ENCODE peak calls at places on chromosomes 11 and 22, in seven cellular contexts. One of them, this sample, is unnamed.
A peak's percentile ranks its signal among the peaks of the same experiment; 100 is the strongest.

GRCh38 chr22:21921729-21922128 is 30.9 kb downstream of the PPM1F start:
- DNase-seq in AG04450: no peak
- DNase-seq in pancreas: peak; percentile 76
- DNase-seq in stomach: no peak
- DNase-seq in A549: no peak
- DNase-seq in ovary: peak; percentile 41
- DNase-seq in left ventricle myocardium inferior: no peak
- DNase-seq in this sample: no peak

GRCh38 chr22:38569181-38569971 is 607 bp downstream of the DMC1 start:
- DNase-seq in ovary: peak; percentile 34
- DNase-seq in left ventricle myocardium inferior: peak; percentile 16
- DNase-seq in pancreas: peak; percentile 56
- DNase-seq in A549: no peak
- DNase-seq in stomach: no peak
- DNase-seq in AG04450: no peak
- DNase-seq in this sample: peak; percentile 60

GRCh38 chr22:19271856-19272535 is 19.5 kb downstream of the CLTCL1 start:
- DNase-seq in ovary: no peak
- DNase-seq in AG04450: peak; percentile 15
- DNase-seq in left ventricle myocardium inferior: no peak
- DNase-seq in stomach: no peak
- DNase-seq in pancreas: no peak
- DNase-seq in A549: peak; percentile 90
- DNase-seq in this sample: no peak

GRCh38 chr22:50058338-50059184 is 463 bp upstream of the TTLL8 start:
- DNase-seq in ovary: no peak
- DNase-seq in AG04450: no peak
- DNase-seq in left ventricle myocardium inferior: no peak
- DNase-seq in stomach: no peak
- DNase-seq in pancreas: no peak
- DNase-seq in A549: no peak
- DNase-seq in this sample: no peak

GRCh38 chr11:78759067-78759466 is 184.4 kb upstream of the NARS2 start:
- DNase-seq in stomach: no peak
- DNase-seq in AG04450: no peak
- DNase-seq in pancreas: no peak
- DNase-seq in ovary: no peak
- DNase-seq in left ventricle myocardium inferior: no peak
- DNase-seq in A549: no peak
- DNase-seq in this sample: no peak

GRCh38 chr11:2779981-2780849 is 80.4 kb upstream of the KCNQ1OT1 start:
- DNase-seq in ovary: peak; percentile 77
- DNase-seq in A549: no peak
- DNase-seq in pancreas: peak; percentile 63
- DNase-seq in left ventricle myocardium inferior: peak; percentile 21
- DNase-seq in AG04450: no peak
- DNase-seq in stomach: peak; percentile 85
- DNase-seq in this sample: peak; percentile 70

GRCh38 chr11:40338739-40339138 is 1120.7 kb downstream of the LRRC4C start:
- DNase-seq in A549: peak; percentile 8
- DNase-seq in AG04450: peak; percentile 11
- DNase-seq in pancreas: no peak
- DNase-seq in stomach: no peak
- DNase-seq in left ventricle myocardium inferior: no peak
- DNase-seq in ovary: no peak
- DNase-seq in this sample: no peak

GRCh38 chr22:25407859-25408229 is 156.6 kb upstream of the GRK3 start:
- DNase-seq in ovary: no peak
- DNase-seq in pancreas: no peak
- DNase-seq in stomach: no peak
- DNase-seq in A549: no peak
- DNase-seq in AG04450: no peak
- DNase-seq in left ventricle myocardium inferior: no peak
- DNase-seq in this sample: no peak

GRCh38 chr11:33256031-33256807 is 962 bp upstream of the HIPK3 start:
- DNase-seq in left ventricle myocardium inferior: no peak
- DNase-seq in stomach: no peak
- DNase-seq in ovary: no peak
- DNase-seq in pancreas: no peak
- DNase-seq in AG04450: no peak
- DNase-seq in A549: no peak
- DNase-seq in this sample: no peak

GRCh38 chr11:9405721-9406120 is 21.3 kb downstream of the IPO7 start:
- DNase-seq in stomach: no peak
- DNase-seq in left ventricle myocardium inferior: no peak
- DNase-seq in AG04450: no peak
- DNase-seq in A549: no peak
- DNase-seq in ovary: no peak
- DNase-seq in pancreas: no peak
- DNase-seq in this sample: no peak

GRCh38 chr11:6931146-6931713 is 5.0 kb downstream of the ZNF215 start:
- DNase-seq in ovary: no peak
- DNase-seq in A549: no peak
- DNase-seq in pancreas: no peak
- DNase-seq in stomach: no peak
- DNase-seq in AG04450: no peak
- DNase-seq in left ventricle myocardium inferior: no peak
- DNase-seq in this sample: no peak

GRCh38 chr11:62033191-62034044 is 66.0 kb upstream of the FTH1 start:
- DNase-seq in AG04450: no peak
- DNase-seq in left ventricle myocardium inferior: no peak
- DNase-seq in A549: no peak
- DNase-seq in ovary: no peak
- DNase-seq in stomach: no peak
- DNase-seq in pancreas: no peak
- DNase-seq in this sample: no peak

GRCh38 chr22:43829904-43830851 is 18.1 kb upstream of the EFCAB6 start:
- DNase-seq in left ventricle myocardium inferior: peak; percentile 87
- DNase-seq in AG04450: no peak
- DNase-seq in A549: no peak
- DNase-seq in stomach: no peak
- DNase-seq in pancreas: peak; percentile 43
- DNase-seq in ovary: no peak
- DNase-seq in this sample: peak; percentile 92

GRCh38 chr22:46844606-46845210 is 82.3 kb downstream of the TBC1D22A start:
- DNase-seq in left ventricle myocardium inferior: no peak
- DNase-seq in A549: no peak
- DNase-seq in pancreas: no peak
- DNase-seq in stomach: no peak
- DNase-seq in AG04450: no peak
- DNase-seq in ovary: no peak
- DNase-seq in this sample: no peak
- H3K27ac ChIP-seq in left ventricle myocardium inferior: peak overlapping the region; percentile 20
- H3K27ac ChIP-seq in A549: no peak overlapping the region
- H3K27ac ChIP-seq in pancreas: no peak overlapping the region
- H3K27ac ChIP-seq in stomach: no peak overlapping the region
- H3K27ac ChIP-seq in AG04450: no peak overlapping the region
- H3K27ac ChIP-seq in ovary: no peak overlapping the region
- H3K27ac ChIP-seq in this sample: no peak overlapping the region

GRCh38 chr11:15629690-15630321 is 515.1 kb downstream of the INSC start:
- DNase-seq in AG04450: no peak
- DNase-seq in left ventricle myocardium inferior: peak; percentile 35
- DNase-seq in stomach: peak; percentile 70
- DNase-seq in ovary: no peak
- DNase-seq in A549: peak; percentile 33
- DNase-seq in pancreas: peak; percentile 59
- DNase-seq in this sample: no peak

GRCh38 chr11:15625691-15626090 is 511.0 kb downstream of the INSC start:
- DNase-seq in stomach: no peak
- DNase-seq in A549: no peak
- DNase-seq in left ventricle myocardium inferior: no peak
- DNase-seq in ovary: no peak
- DNase-seq in AG04450: no peak
- DNase-seq in pancreas: no peak
- DNase-seq in this sample: no peak

GRCh38 chr11:15622231-15622890 is 507.6 kb downstream of the INSC start:
- DNase-seq in AG04450: no peak
- DNase-seq in A549: no peak
- DNase-seq in stomach: no peak
- DNase-seq in left ventricle myocardium inferior: no peak
- DNase-seq in ovary: no peak
- DNase-seq in pancreas: no peak
- DNase-seq in this sample: no peak

GRCh38 chr11:15624701-15625100 is 510.0 kb downstream of the INSC start:
- DNase-seq in stomach: no peak
- DNase-seq in A549: no peak
- DNase-seq in pancreas: no peak
- DNase-seq in left ventricle myocardium inferior: no peak
- DNase-seq in ovary: no peak
- DNase-seq in AG04450: no peak
- DNase-seq in this sample: no peak

GRCh38 chr11:15627560-15627959 is 512.8 kb downstream of the INSC start:
- DNase-seq in pancreas: no peak
- DNase-seq in left ventricle myocardium inferior: no peak
- DNase-seq in AG04450: peak; percentile 7
- DNase-seq in A549: no peak
- DNase-seq in ovary: no peak
- DNase-seq in stomach: no peak
- DNase-seq in this sample: no peak
- H3K4me3 ChIP-seq in pancreas: no peak overlapping the region
- H3K4me3 ChIP-seq in left ventricle myocardium inferior: no peak overlapping the region
- H3K4me3 ChIP-seq in AG04450: no peak overlapping the region
- H3K4me3 ChIP-seq in A549: no peak overlapping the region
- H3K4me3 ChIP-seq in ovary: no peak overlapping the region
- H3K4me3 ChIP-seq in stomach: no peak overlapping the region
- H3K4me3 ChIP-seq in this sample: no peak overlapping the region

GRCh38 chr11:92740251-92740650 is 229.2 kb upstream of the MTNR1B start:
- DNase-seq in A549: no peak
- DNase-seq in pancreas: no peak
- DNase-seq in AG04450: no peak
- DNase-seq in ovary: no peak
- DNase-seq in left ventricle myocardium inferior: no peak
- DNase-seq in stomach: no peak
- DNase-seq in this sample: no peak

GRCh38 chr11:92735039-92735438 is 234.4 kb upstream of the MTNR1B start:
- DNase-seq in left ventricle myocardium inferior: no peak
- DNase-seq in pancreas: no peak
- DNase-seq in A549: no peak
- DNase-seq in ovary: no peak
- DNase-seq in stomach: no peak
- DNase-seq in AG04450: no peak
- DNase-seq in this sample: no peak

GRCh38 chr11:92738281-92738680 is 231.2 kb upstream of the MTNR1B start:
- DNase-seq in pancreas: no peak
- DNase-seq in stomach: no peak
- DNase-seq in left ventricle myocardium inferior: no peak
- DNase-seq in AG04450: no peak
- DNase-seq in ovary: no peak
- DNase-seq in A549: no peak
- DNase-seq in this sample: no peak

GRCh38 chr11:92739020-92739419 is 230.4 kb upstream of the MTNR1B start:
- DNase-seq in AG04450: no peak
- DNase-seq in left ventricle myocardium inferior: no peak
- DNase-seq in A549: no peak
- DNase-seq in ovary: no peak
- DNase-seq in stomach: no peak
- DNase-seq in pancreas: no peak
- DNase-seq in this sample: no peak
- H3K27ac ChIP-seq in AG04450: no peak overlapping the region
- H3K27ac ChIP-seq in left ventricle myocardium inferior: no peak overlapping the region
- H3K27ac ChIP-seq in A549: no peak overlapping the region
- H3K27ac ChIP-seq in ovary: no peak overlapping the region
- H3K27ac ChIP-seq in stomach: no peak overlapping the region
- H3K27ac ChIP-seq in pancreas: no peak overlapping the region
- H3K27ac ChIP-seq in this sample: no peak overlapping the region

DNA sequence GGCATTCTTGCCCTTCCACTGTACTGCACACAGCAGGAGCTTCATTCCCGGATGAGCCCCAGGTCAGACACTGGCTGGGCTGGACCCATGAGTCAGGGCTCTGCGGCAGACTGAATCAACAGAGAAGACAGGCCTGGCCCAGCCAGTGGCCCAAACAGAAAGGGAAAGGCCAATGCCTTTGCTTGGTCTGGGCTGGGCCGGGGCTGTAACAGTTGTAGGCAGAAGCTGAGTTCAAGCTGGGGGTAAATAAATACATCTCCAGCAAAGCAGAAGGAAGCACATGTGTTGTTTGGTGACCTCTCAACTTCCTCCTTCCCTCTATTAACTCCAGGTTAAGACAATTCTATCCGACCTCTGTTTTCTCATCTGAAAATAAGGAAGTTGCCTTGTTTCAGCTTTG is 1.8 kb upstream of the SMIM35 start:
- DNase-seq in ovary: no peak
- DNase-seq in stomach: peak; percentile 56
- DNase-seq in A549: no peak
- DNase-seq in pancreas: no peak
- DNase-seq in left ventricle myocardium inferior: peak; percentile 32
- DNase-seq in AG04450: no peak
- DNase-seq in this sample: peak; percentile 70
- H3K4me3 ChIP-seq in ovary: no peak overlapping the region
- H3K4me3 ChIP-seq in stomach: no peak overlapping the region
- H3K4me3 ChIP-seq in A549: no peak overlapping the region
- H3K4me3 ChIP-seq in pancreas: no peak overlapping the region
- H3K4me3 ChIP-seq in left ventricle myocardium inferior: no peak overlapping the region
- H3K4me3 ChIP-seq in AG04450: no peak overlapping the region
- H3K4me3 ChIP-seq in this sample: no peak overlapping the region

GRCh38 chr11:34344410-34345011 is 13.3 kb downstream of the ABTB2 start:
- DNase-seq in A549: no peak
- DNase-seq in AG04450: no peak
- DNase-seq in ovary: no peak
- DNase-seq in left ventricle myocardium inferior: no peak
- DNase-seq in stomach: no peak
- DNase-seq in pancreas: no peak
- DNase-seq in this sample: no peak
- H3K27ac ChIP-seq in A549: peak overlapping the region; percentile 88
- H3K27ac ChIP-seq in AG04450: no peak overlapping the region
- H3K27ac ChIP-seq in ovary: no peak overlapping the region
- H3K27ac ChIP-seq in left ventricle myocardium inferior: peak overlapping the region; percentile 88
- H3K27ac ChIP-seq in stomach: no peak overlapping the region
- H3K27ac ChIP-seq in pancreas: peak overlapping the region; percentile 18
- H3K27ac ChIP-seq in this sample: no peak overlapping the region

GRCh38 chr22:42720263-42721044 is at the start of gene A4GALT:
- DNase-seq in left ventricle myocardium inferior: peak; percentile 52
- DNase-seq in pancreas: peak; percentile 64
- DNase-seq in A549: no peak
- DNase-seq in ovary: no peak
- DNase-seq in AG04450: no peak
- DNase-seq in stomach: no peak
- DNase-seq in this sample: peak; percentile 82

GRCh38 chr22:42721045-42721434 is 370 bp upstream of the A4GALT start:
- DNase-seq in AG04450: no peak
- DNase-seq in stomach: no peak
- DNase-seq in ovary: no peak
- DNase-seq in pancreas: no peak
- DNase-seq in left ventricle myocardium inferior: no peak
- DNase-seq in A549: no peak
- DNase-seq in this sample: no peak

GRCh38 chr22:42719656-42720262 is 911 bp downstream of the A4GALT start:
- DNase-seq in A549: no peak
- DNase-seq in AG04450: no peak
- DNase-seq in ovary: no peak
- DNase-seq in stomach: no peak
- DNase-seq in left ventricle myocardium inferior: no peak
- DNase-seq in pancreas: no peak
- DNase-seq in this sample: peak; percentile 63

GRCh38 chr22:42717197-42717967 is 3.3 kb downstream of the A4GALT start:
- DNase-seq in AG04450: no peak
- DNase-seq in A549: peak; percentile 66
- DNase-seq in ovary: peak; percentile 25
- DNase-seq in left ventricle myocardium inferior: no peak
- DNase-seq in stomach: no peak
- DNase-seq in pancreas: no peak
- DNase-seq in this sample: no peak

GRCh38 chr22:42719133-42719532 is 1.5 kb downstream of the A4GALT start:
- DNase-seq in ovary: no peak
- DNase-seq in AG04450: no peak
- DNase-seq in A549: no peak
- DNase-seq in pancreas: no peak
- DNase-seq in left ventricle myocardium inferior: no peak
- DNase-seq in stomach: no peak
- DNase-seq in this sample: no peak
- H3K4me3 ChIP-seq in ovary: no peak overlapping the region
- H3K4me3 ChIP-seq in AG04450: no peak overlapping the region
- H3K4me3 ChIP-seq in A549: no peak overlapping the region
- H3K4me3 ChIP-seq in pancreas: no peak overlapping the region
- H3K4me3 ChIP-seq in left ventricle myocardium inferior: peak overlapping the region; percentile 86
- H3K4me3 ChIP-seq in stomach: peak overlapping the region; percentile 88
- H3K4me3 ChIP-seq in this sample: peak overlapping the region; percentile 92